ENCODE peak calls at places on chromosomes 6 and 20, in eight cellular contexts. Z is fibroblast of lung, V is MM.1S, F is astrocyte, Q is neural progenitor cell, K is IMR-90, M is GM23248, Y is mesenchymal stem cell. L is an unnamed sample.

GRCh38 chr6:53359088-53359842 is 10.5 kb upstream of the ELOVL5 start:
- DNase-seq in V (peak; percentile 93), Z (peak; percentile 96), F (peak; percentile 92), K (peak; percentile 91), Y (peak; percentile 97), Q (peak; percentile 97), M (peak; percentile 98), L (no peak)

GRCh38 chr6:119349041-119349340 is 570 bp downstream of the MAN1A1 start:
- DNase-seq in K (no peak), Q (no peak), M (peak; percentile 58), Z (no peak), Y (no peak), V (peak; percentile 14), F (no peak), L (no peak)

GRCh38 chr6:105474234-105474633 is 71.4 kb upstream of the PREP start:
- DNase-seq in K (no peak), F (peak; percentile 35), M (peak; percentile 15), Y (no peak), Q (peak; percentile 28), Z (peak; percentile 30), V (no peak), L (no peak)

GRCh38 chr6:126091507-126091906 is 105.2 kb downstream of the TRMT11 start:
- DNase-seq in Y (no peak), V (no peak), F (no peak), K (no peak), M (no peak), Z (peak; percentile 8), Q (peak; percentile 58), L (no peak)

GRCh38 chr20:36802326-36803223 is 29.0 kb upstream of the DSN1 start:
- DNase-seq in Q (no peak), F (peak; percentile 58), V (no peak), Y (peak; percentile 52), K (peak; percentile 90), M (peak; percentile 58), Z (peak; percentile 75), L (no peak)

GRCh38 chr6:44966449-44967091 is 361.6 kb upstream of the RUNX2 start:
- DNase-seq in K (peak; percentile 81), M (peak; percentile 54), Z (peak; percentile 97), V (no peak), F (peak; percentile 96), Y (peak; percentile 60), Q (no peak), L (peak; percentile 79)

GRCh38 chr20:47922280-47922675 is 137.0 kb upstream of the SULF2 start:
- DNase-seq in M (peak; percentile 57), Y (peak; percentile 25), F (peak; percentile 66), K (peak; percentile 10), V (no peak), Q (no peak), Z (peak; percentile 72), L (no peak)

GRCh38 chr20:38685853-38686473 is 38.3 kb upstream of the SLC32A1 start:
- DNase-seq in K (peak; percentile 44), V (peak; percentile 60), M (peak; percentile 57), Z (peak; percentile 38), Q (peak; percentile 84), Y (peak; percentile 43), F (peak; percentile 10), L (no peak)

GRCh38 chr6:75266716-75267291 is 17.8 kb downstream of the TMEM30A start:
- DNase-seq in V (peak; percentile 62), F (no peak), Q (peak; percentile 61), K (peak; percentile 76), Z (peak; percentile 47), Y (peak; percentile 70), M (peak; percentile 72), L (no peak)

GRCh38 chr6:44685213-44685612 is 297.7 kb downstream of the CDC5L start:
- DNase-seq in F (no peak), Y (no peak), M (no peak), Z (no peak), K (no peak), V (no peak), Q (no peak), L (no peak)

GRCh38 chr6:99885051-99885450 is 109.0 kb downstream of the MCHR2 start:
- DNase-seq in F (no peak), Y (no peak), M (no peak), V (no peak), Q (no peak), K (no peak), Z (no peak), L (no peak)

DNA sequence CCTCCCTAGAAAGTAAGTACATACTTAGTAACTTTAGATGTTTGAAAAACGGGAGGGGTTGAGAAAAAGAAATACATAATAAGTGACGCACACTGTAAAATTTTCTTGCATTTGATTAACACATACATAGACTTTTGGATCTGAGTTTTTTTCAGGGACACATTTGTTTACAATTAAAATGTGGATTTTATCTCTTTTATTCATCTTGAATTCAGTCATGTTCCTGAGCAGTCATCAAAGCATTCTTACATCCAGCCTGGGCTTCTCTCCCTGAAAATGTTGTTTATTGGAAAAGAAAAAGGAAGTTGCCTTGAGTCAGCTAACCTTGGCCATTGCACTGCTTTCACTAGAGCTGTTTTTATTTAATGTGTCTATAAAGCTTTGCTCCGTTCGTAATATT is 8.7 kb upstream of the RPP40 start:
- DNase-seq in F (peak; percentile 11), Q (no peak), M (peak; percentile 81), K (peak; percentile 75), Y (no peak), V (no peak), Z (peak; percentile 15), L (no peak)
- H3K9ac ChIP-seq in F (no peak overlapping the region), Q (no peak overlapping the region), M (no peak overlapping the region), K (no peak overlapping the region), Y (peak overlapping the region; percentile 47), V (no peak overlapping the region), Z (no peak overlapping the region), L (no peak overlapping the region)

GRCh38 chr6:27545271-27546046 is 72.6 kb upstream of the ZNF184 start:
- DNase-seq in M (peak; percentile 47), F (peak; percentile 73), Z (peak; percentile 82), Q (peak; percentile 77), V (no peak), K (peak; percentile 76), Y (peak; percentile 71), L (peak; percentile 78)
- H2AFZ ChIP-seq in M (peak overlapping the region; percentile 79), F (peak overlapping the region; percentile 83), Z (peak overlapping the region; percentile 65), Q (peak overlapping the region; percentile 93), V (no peak overlapping the region), K (peak overlapping the region; percentile 74), Y (no peak overlapping the region), L (peak overlapping the region; percentile 86)

DNA sequence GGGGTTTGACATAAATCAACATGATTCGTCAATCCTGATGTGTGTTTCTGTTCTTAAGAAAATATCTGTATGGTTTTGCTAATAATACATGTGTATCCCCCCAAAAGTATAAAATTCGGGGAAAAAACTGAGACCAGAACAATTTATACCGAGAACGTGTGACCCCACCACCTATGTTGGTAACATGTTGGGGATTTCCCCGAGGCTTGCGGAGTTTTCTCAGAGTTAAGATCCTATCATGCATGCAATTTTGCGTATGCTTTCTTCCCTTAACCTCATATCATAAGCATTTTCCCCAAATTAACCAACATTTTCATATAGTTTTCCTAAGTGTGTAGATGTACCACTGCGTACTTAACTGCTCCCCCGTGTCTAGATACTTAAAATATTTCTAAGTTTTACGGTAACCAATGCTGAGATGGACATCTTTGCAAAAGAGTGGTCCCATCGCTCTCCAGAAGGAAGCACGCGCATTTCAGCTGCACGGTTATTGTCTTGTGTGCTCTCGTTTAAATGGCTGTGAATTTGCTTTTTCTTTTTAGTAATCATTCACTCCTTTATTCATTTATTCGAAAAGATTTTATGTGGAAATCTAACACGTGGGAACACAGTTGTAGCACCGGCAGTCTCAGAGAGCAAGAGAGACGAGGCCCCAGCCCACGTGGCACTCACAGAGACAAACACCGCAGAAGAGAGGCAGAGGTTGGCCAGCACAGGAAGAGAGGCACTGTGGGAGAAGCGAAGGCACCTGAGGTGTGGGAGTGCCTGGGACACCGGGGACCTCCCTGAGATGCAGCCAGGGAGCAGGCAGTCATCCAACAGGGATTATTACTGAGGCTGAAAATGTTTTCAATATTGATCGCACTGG is 13.2 kb upstream of the IRF4 start:
- DNase-seq in Y (no peak), V (no peak), M (no peak), Q (no peak), Z (no peak), F (no peak), K (no peak), L (no peak)
- H3K4me2 ChIP-seq in Y (no peak overlapping the region), V (no peak overlapping the region), M (no peak overlapping the region), Q (no peak overlapping the region), Z (no peak overlapping the region), F (no peak overlapping the region), K (no peak overlapping the region), L (no peak overlapping the region)

DNA sequence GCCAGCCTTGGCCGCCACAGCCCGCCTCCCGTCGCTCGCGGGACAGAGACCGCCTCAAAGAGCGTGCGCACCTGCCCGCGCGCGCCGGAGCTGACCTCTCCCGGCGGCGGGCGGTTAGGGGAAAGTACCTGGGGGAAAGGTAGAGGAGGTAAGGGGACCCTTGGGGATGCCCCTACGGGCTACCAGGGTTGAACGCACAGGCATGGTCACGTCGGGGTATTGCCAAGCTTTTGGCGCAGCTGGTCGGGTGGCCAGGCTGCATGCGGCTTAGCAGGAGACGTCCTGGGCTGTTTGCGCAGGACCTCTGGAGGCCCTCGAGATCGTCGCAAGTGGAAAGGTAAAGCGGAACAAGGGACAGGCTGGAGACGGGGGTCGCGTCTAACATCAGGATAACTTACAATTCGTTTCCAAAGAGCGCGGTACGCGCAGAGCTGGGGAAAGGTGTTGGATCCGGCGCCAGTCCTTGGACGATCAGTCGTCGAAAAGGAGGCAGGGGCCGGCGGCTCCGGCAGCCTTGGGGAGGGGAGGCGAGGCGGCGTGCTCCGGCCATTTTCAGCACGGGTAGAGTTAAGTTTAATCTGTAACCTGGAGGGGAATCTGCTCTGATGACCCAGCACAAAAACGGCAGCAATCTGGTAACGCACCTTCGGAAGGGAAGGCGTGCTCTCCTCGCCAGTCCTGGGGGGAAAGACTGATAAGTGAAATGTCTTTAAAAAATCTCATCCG is 9.0 kb downstream of the GNAS-AS1 start:
- DNase-seq in Z (no peak), K (no peak), V (no peak), M (no peak), F (no peak), Y (no peak), Q (peak; percentile 38), L (no peak)
- H3K9ac ChIP-seq in Z (no peak overlapping the region), K (no peak overlapping the region), V (no peak overlapping the region), M (no peak overlapping the region), F (no peak overlapping the region), Y (no peak overlapping the region), Q (no peak overlapping the region), L (no peak overlapping the region)